ENCODE peak calls at places on chromosome 4, in seven cellular contexts. One of them, this sample, is unnamed. For H3K27me3, the result is how much of the 10 kb centered on the place peaks cover.

GRCh38 chr4:98754736-98755135 is 96.3 kb upstream of the TSPAN5 start:
- DNase-seq in mesendoderm: no peak
- DNase-seq in CD4-positive, CD25-positive, alpha-beta regulatory T cell: no peak
- DNase-seq in heart left ventricle: no peak
- DNase-seq in left ventricle myocardium inferior: no peak
- DNase-seq in aorta: no peak
- DNase-seq in GM06990: no peak
- DNase-seq in this sample: no peak

GRCh38 chr4:115871596-115871995 is 758.2 kb upstream of the NDST4 start:
- DNase-seq in mesendoderm: no peak
- DNase-seq in CD4-positive, CD25-positive, alpha-beta regulatory T cell: no peak
- DNase-seq in heart left ventricle: no peak
- DNase-seq in left ventricle myocardium inferior: no peak
- DNase-seq in aorta: no peak
- DNase-seq in GM06990: no peak
- DNase-seq in this sample: no peak

GRCh38 chr4:38948551-38948950 is 80.9 kb downstream of the FAM114A1 start:
- DNase-seq in mesendoderm: peak
- DNase-seq in CD4-positive, CD25-positive, alpha-beta regulatory T cell: no peak
- DNase-seq in heart left ventricle: peak
- DNase-seq in left ventricle myocardium inferior: no peak
- DNase-seq in aorta: no peak
- DNase-seq in GM06990: no peak
- DNase-seq in this sample: no peak

GRCh38 chr4:177632481-177632880 is 190.2 kb upstream of the AGA start:
- DNase-seq in mesendoderm: peak
- DNase-seq in CD4-positive, CD25-positive, alpha-beta regulatory T cell: no peak
- DNase-seq in heart left ventricle: no peak
- DNase-seq in left ventricle myocardium inferior: no peak
- DNase-seq in aorta: no peak
- DNase-seq in GM06990: no peak
- DNase-seq in this sample: no peak

GRCh38 chr4:148263820-148264219 is 178.4 kb downstream of the NR3C2 start:
- DNase-seq in mesendoderm: no peak
- DNase-seq in CD4-positive, CD25-positive, alpha-beta regulatory T cell: no peak
- DNase-seq in heart left ventricle: no peak
- DNase-seq in left ventricle myocardium inferior: no peak
- DNase-seq in aorta: no peak
- DNase-seq in GM06990: no peak
- DNase-seq in this sample: no peak

GRCh38 chr4:87171944-87172343 is 48.5 kb downstream of the KLHL8 start:
- DNase-seq in mesendoderm: no peak
- DNase-seq in CD4-positive, CD25-positive, alpha-beta regulatory T cell: no peak
- DNase-seq in heart left ventricle: no peak
- DNase-seq in left ventricle myocardium inferior: no peak
- DNase-seq in aorta: no peak
- DNase-seq in GM06990: no peak
- DNase-seq in this sample: no peak

GRCh38 chr4:48341776-48342558 is 638 bp downstream of the SLAIN2 start:
- DNase-seq in mesendoderm: peak
- DNase-seq in CD4-positive, CD25-positive, alpha-beta regulatory T cell: peak
- DNase-seq in heart left ventricle: peak
- DNase-seq in left ventricle myocardium inferior: peak
- DNase-seq in aorta: peak
- DNase-seq in GM06990: peak
- DNase-seq in this sample: peak

GRCh38 chr4:46648088-46648744 is 258.3 kb upstream of the GABRA2 start:
- DNase-seq in mesendoderm: peak
- DNase-seq in CD4-positive, CD25-positive, alpha-beta regulatory T cell: peak
- DNase-seq in heart left ventricle: no peak
- DNase-seq in left ventricle myocardium inferior: no peak
- DNase-seq in aorta: no peak
- DNase-seq in GM06990: no peak
- DNase-seq in this sample: no peak

GRCh38 chr4:17094209-17094608 is 195.8 kb upstream of the LDB2 start:
- DNase-seq in mesendoderm: no peak
- DNase-seq in CD4-positive, CD25-positive, alpha-beta regulatory T cell: no peak
- DNase-seq in heart left ventricle: no peak
- DNase-seq in left ventricle myocardium inferior: no peak
- DNase-seq in aorta: no peak
- DNase-seq in GM06990: no peak
- DNase-seq in this sample: no peak

GRCh38 chr4:47933798-47934197 is 19.4 kb upstream of the NFXL1 start:
- DNase-seq in mesendoderm: peak
- DNase-seq in CD4-positive, CD25-positive, alpha-beta regulatory T cell: peak
- DNase-seq in heart left ventricle: no peak
- DNase-seq in left ventricle myocardium inferior: no peak
- DNase-seq in aorta: no peak
- DNase-seq in GM06990: no peak
- DNase-seq in this sample: no peak

GRCh38 chr4:24321151-24321550 is 263.2 kb downstream of the DHX15 start:
- DNase-seq in mesendoderm: no peak
- DNase-seq in CD4-positive, CD25-positive, alpha-beta regulatory T cell: no peak
- DNase-seq in heart left ventricle: no peak
- DNase-seq in left ventricle myocardium inferior: no peak
- DNase-seq in aorta: no peak
- DNase-seq in GM06990: no peak
- DNase-seq in this sample: no peak

GRCh38 chr4:126757219-126757618 is 875.5 kb upstream of the INTU start:
- DNase-seq in mesendoderm: no peak
- DNase-seq in CD4-positive, CD25-positive, alpha-beta regulatory T cell: no peak
- DNase-seq in heart left ventricle: no peak
- DNase-seq in left ventricle myocardium inferior: no peak
- DNase-seq in aorta: no peak
- DNase-seq in GM06990: no peak
- DNase-seq in this sample: no peak

GRCh38 chr4:76801621-76802545 is 96.1 kb downstream of the SOWAHB start:
- DNase-seq in mesendoderm: peak
- DNase-seq in CD4-positive, CD25-positive, alpha-beta regulatory T cell: no peak
- DNase-seq in heart left ventricle: peak
- DNase-seq in left ventricle myocardium inferior: peak
- DNase-seq in aorta: no peak
- DNase-seq in GM06990: no peak
- DNase-seq in this sample: no peak

GRCh38 chr4:162056947-162057346 is 106.9 kb downstream of the FSTL5 start:
- DNase-seq in mesendoderm: peak
- DNase-seq in CD4-positive, CD25-positive, alpha-beta regulatory T cell: no peak
- DNase-seq in heart left ventricle: peak
- DNase-seq in left ventricle myocardium inferior: no peak
- DNase-seq in aorta: no peak
- DNase-seq in GM06990: no peak
- DNase-seq in this sample: no peak

GRCh38 chr4:90211174-90211573 is 84.0 kb downstream of the CCSER1 start:
- DNase-seq in mesendoderm: no peak
- DNase-seq in CD4-positive, CD25-positive, alpha-beta regulatory T cell: no peak
- DNase-seq in heart left ventricle: no peak
- DNase-seq in left ventricle myocardium inferior: no peak
- DNase-seq in aorta: no peak
- DNase-seq in GM06990: no peak
- DNase-seq in this sample: no peak

GRCh38 chr4:11505225-11505971 is 76.7 kb upstream of the HS3ST1 start:
- DNase-seq in mesendoderm: no peak
- DNase-seq in CD4-positive, CD25-positive, alpha-beta regulatory T cell: peak
- DNase-seq in heart left ventricle: no peak
- DNase-seq in left ventricle myocardium inferior: no peak
- DNase-seq in aorta: no peak
- DNase-seq in GM06990: no peak
- DNase-seq in this sample: no peak

GRCh38 chr4:103786014-103786413 is 66.2 kb upstream of the TACR3 start:
- DNase-seq in mesendoderm: peak
- DNase-seq in CD4-positive, CD25-positive, alpha-beta regulatory T cell: peak
- DNase-seq in heart left ventricle: no peak
- DNase-seq in left ventricle myocardium inferior: no peak
- DNase-seq in aorta: no peak
- DNase-seq in GM06990: peak
- DNase-seq in this sample: no peak

GRCh38 chr4:48269861-48270515 is 350 bp upstream of the TEC start:
- DNase-seq in mesendoderm: peak
- DNase-seq in CD4-positive, CD25-positive, alpha-beta regulatory T cell: peak
- DNase-seq in heart left ventricle: peak
- DNase-seq in left ventricle myocardium inferior: peak
- DNase-seq in aorta: peak
- DNase-seq in GM06990: peak
- DNase-seq in this sample: peak

GRCh38 chr4:98482847-98483806 is 175.3 kb downstream of the TSPAN5 start:
- DNase-seq in mesendoderm: no peak
- DNase-seq in CD4-positive, CD25-positive, alpha-beta regulatory T cell: peak
- DNase-seq in heart left ventricle: no peak
- DNase-seq in left ventricle myocardium inferior: no peak
- DNase-seq in aorta: no peak
- DNase-seq in GM06990: peak
- DNase-seq in this sample: no peak

GRCh38 chr4:103496800-103497199 is 223.0 kb downstream of the TACR3 start:
- DNase-seq in mesendoderm: no peak
- DNase-seq in CD4-positive, CD25-positive, alpha-beta regulatory T cell: no peak
- DNase-seq in heart left ventricle: no peak
- DNase-seq in left ventricle myocardium inferior: no peak
- DNase-seq in aorta: no peak
- DNase-seq in GM06990: no peak
- DNase-seq in this sample: no peak

GRCh38 chr4:41442818-41443217 is 95.1 kb upstream of the LIMCH1 start:
- DNase-seq in mesendoderm: no peak
- DNase-seq in CD4-positive, CD25-positive, alpha-beta regulatory T cell: no peak
- DNase-seq in heart left ventricle: no peak
- DNase-seq in left ventricle myocardium inferior: no peak
- DNase-seq in aorta: no peak
- DNase-seq in GM06990: no peak
- DNase-seq in this sample: no peak

GRCh38 chr4:19776929-19777328 is 474.8 kb upstream of the SLIT2 start:
- DNase-seq in mesendoderm: no peak
- DNase-seq in CD4-positive, CD25-positive, alpha-beta regulatory T cell: no peak
- DNase-seq in heart left ventricle: no peak
- DNase-seq in left ventricle myocardium inferior: no peak
- DNase-seq in aorta: no peak
- DNase-seq in GM06990: no peak
- DNase-seq in this sample: no peak

GRCh38 chr4:52861171-52861873 is 795 bp upstream of the RASL11B start:
- DNase-seq in mesendoderm: peak
- DNase-seq in CD4-positive, CD25-positive, alpha-beta regulatory T cell: peak
- DNase-seq in heart left ventricle: no peak
- DNase-seq in left ventricle myocardium inferior: no peak
- DNase-seq in aorta: no peak
- DNase-seq in GM06990: no peak
- DNase-seq in this sample: no peak

GRCh38 chr4:188976644-188977115 is 837.4 kb downstream of the TRIML1 start:
- DNase-seq in mesendoderm: peak
- DNase-seq in CD4-positive, CD25-positive, alpha-beta regulatory T cell: no peak
- DNase-seq in heart left ventricle: no peak
- DNase-seq in left ventricle myocardium inferior: no peak
- DNase-seq in aorta: no peak
- DNase-seq in GM06990: no peak
- DNase-seq in this sample: no peak

GRCh38 chr4:54277691-54278090 is 48.6 kb downstream of the PDGFRA start:
- DNase-seq in mesendoderm: no peak
- DNase-seq in CD4-positive, CD25-positive, alpha-beta regulatory T cell: peak
- DNase-seq in heart left ventricle: no peak
- DNase-seq in left ventricle myocardium inferior: no peak
- DNase-seq in aorta: no peak
- DNase-seq in GM06990: peak
- DNase-seq in this sample: no peak

GRCh38 chr4:31086771-31087330 is 366.7 kb downstream of the PCDH7 start:
- DNase-seq in mesendoderm: no peak
- DNase-seq in CD4-positive, CD25-positive, alpha-beta regulatory T cell: no peak
- DNase-seq in heart left ventricle: no peak
- DNase-seq in left ventricle myocardium inferior: no peak
- DNase-seq in aorta: no peak
- DNase-seq in GM06990: no peak
- DNase-seq in this sample: no peak

GRCh38 chr4:37453361-37454262 is 209.1 kb downstream of the NWD2 start:
- DNase-seq in mesendoderm: peak
- DNase-seq in CD4-positive, CD25-positive, alpha-beta regulatory T cell: peak
- DNase-seq in heart left ventricle: peak
- DNase-seq in left ventricle myocardium inferior: peak
- DNase-seq in aorta: peak
- DNase-seq in GM06990: peak
- DNase-seq in this sample: peak
- H3K27me3 ChIP-seq in mesendoderm: under half
- H3K27me3 ChIP-seq in CD4-positive, CD25-positive, alpha-beta regulatory T cell: under half
- H3K27me3 ChIP-seq in heart left ventricle: half or more
- H3K27me3 ChIP-seq in left ventricle myocardium inferior: half or more
- H3K27me3 ChIP-seq in aorta: under half
- H3K27me3 ChIP-seq in GM06990: under half
- H3K27me3 ChIP-seq in this sample: half or more

GRCh38 chr4:180059216-180059881 is 2183.9 kb upstream of the TENM3 start:
- DNase-seq in mesendoderm: peak
- DNase-seq in CD4-positive, CD25-positive, alpha-beta regulatory T cell: no peak
- DNase-seq in heart left ventricle: no peak
- DNase-seq in left ventricle myocardium inferior: no peak
- DNase-seq in aorta: peak
- DNase-seq in GM06990: peak
- DNase-seq in this sample: no peak
- H3K27me3 ChIP-seq in mesendoderm: under half
- H3K27me3 ChIP-seq in CD4-positive, CD25-positive, alpha-beta regulatory T cell: under half
- H3K27me3 ChIP-seq in heart left ventricle: half or more
- H3K27me3 ChIP-seq in left ventricle myocardium inferior: half or more
- H3K27me3 ChIP-seq in aorta: under half
- H3K27me3 ChIP-seq in GM06990: under half
- H3K27me3 ChIP-seq in this sample: under half

DNA sequence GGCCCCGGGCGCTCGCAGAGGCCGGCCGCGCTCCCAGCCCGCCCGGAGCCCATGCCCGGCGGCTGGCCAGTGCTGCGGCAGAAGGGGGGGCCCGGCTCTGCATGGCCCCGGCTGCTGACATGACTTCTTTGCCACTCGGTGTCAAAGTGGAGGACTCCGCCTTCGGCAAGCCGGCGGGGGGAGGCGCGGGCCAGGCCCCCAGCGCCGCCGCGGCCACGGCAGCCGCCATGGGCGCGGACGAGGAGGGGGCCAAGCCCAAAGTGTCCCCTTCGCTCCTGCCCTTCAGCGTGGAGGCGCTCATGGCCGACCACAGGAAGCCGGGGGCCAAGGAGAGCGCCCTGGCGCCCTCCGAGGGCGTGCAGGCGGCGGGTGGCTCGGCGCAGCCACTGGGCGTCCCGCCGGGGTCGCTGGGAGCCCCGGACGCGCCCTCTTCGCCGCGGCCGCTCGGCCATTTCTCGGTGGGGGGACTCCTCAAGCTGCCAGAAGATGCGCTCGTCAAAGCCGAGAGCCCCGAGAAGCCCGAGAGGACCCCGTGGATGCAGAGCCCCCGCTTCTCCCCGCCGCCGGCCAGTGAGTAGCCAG is 425 bp downstream of the MSX1 start:
- DNase-seq in mesendoderm: no peak
- DNase-seq in CD4-positive, CD25-positive, alpha-beta regulatory T cell: no peak
- DNase-seq in heart left ventricle: peak
- DNase-seq in left ventricle myocardium inferior: no peak
- DNase-seq in aorta: no peak
- DNase-seq in GM06990: no peak
- DNase-seq in this sample: no peak
- H3K27me3 ChIP-seq in mesendoderm: under half
- H3K27me3 ChIP-seq in CD4-positive, CD25-positive, alpha-beta regulatory T cell: under half
- H3K27me3 ChIP-seq in heart left ventricle: half or more
- H3K27me3 ChIP-seq in left ventricle myocardium inferior: half or more
- H3K27me3 ChIP-seq in aorta: under half
- H3K27me3 ChIP-seq in GM06990: under half
- H3K27me3 ChIP-seq in this sample: half or more

DNA sequence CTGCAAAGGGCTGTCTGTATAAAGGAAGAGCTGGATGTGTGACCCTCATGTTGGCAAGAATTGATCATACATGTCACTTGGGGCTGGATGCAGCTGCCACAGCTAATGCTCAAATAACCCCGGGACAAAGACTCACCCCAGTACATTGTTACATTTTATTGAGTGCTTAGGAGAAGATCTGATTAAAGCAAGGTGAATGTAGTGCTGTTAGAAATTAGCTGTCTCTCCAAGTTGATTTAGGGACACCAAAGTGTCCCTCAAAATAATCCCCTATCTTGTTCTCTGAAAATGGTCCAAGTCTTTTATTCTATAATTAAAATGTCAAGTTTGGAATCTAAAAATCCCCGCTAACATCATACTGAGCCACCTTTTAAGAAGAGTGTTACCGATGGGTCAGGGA is 12.9 kb upstream of the DAPP1 start:
- DNase-seq in mesendoderm: no peak
- DNase-seq in CD4-positive, CD25-positive, alpha-beta regulatory T cell: no peak
- DNase-seq in heart left ventricle: no peak
- DNase-seq in left ventricle myocardium inferior: no peak
- DNase-seq in aorta: no peak
- DNase-seq in GM06990: no peak
- DNase-seq in this sample: no peak
- H3K27me3 ChIP-seq in mesendoderm: under half
- H3K27me3 ChIP-seq in CD4-positive, CD25-positive, alpha-beta regulatory T cell: under half
- H3K27me3 ChIP-seq in heart left ventricle: under half
- H3K27me3 ChIP-seq in left ventricle myocardium inferior: under half
- H3K27me3 ChIP-seq in aorta: under half
- H3K27me3 ChIP-seq in GM06990: under half
- H3K27me3 ChIP-seq in this sample: under half